ENCODE peak calls at places on chromosomes 16 and 17, in nine cellular contexts. L is GM23338; V is skeletal muscle cell; K is dermis microvascular lymphatic vessel endothelial cell; T is sciatic nerve; N is NCI-H1417 treated with DMSO at 0.1 percent for 48 hours; O is kidney epithelial cell; W is hypothalamus; Z is CD4-positive, CD25-positive, alpha-beta regulatory T cell. H is an unnamed sample.

GRCh38 chr17:62966426-62967110 is 533 bp downstream of the TANC2 start:
- DNase-seq in L (peak), V (no peak), K (peak), T (peak), N (no peak), O (no peak), W (peak), Z (peak), H (peak)

GRCh38 chr16:89924925-89925307 is 1.8 kb downstream of the TUBB3 start:
- DNase-seq in L (peak), V (no peak), K (no peak), T (no peak), N (no peak), O (no peak), W (no peak), Z (no peak), H (no peak)

GRCh38 chr16:88569614-88569984 is 604 bp upstream of the ZC3H18 start:
- DNase-seq in L (peak), V (no peak), K (no peak), T (no peak), N (no peak), O (no peak), W (peak), Z (peak), H (no peak)

GRCh38 chr17:13484020-13484419 is 117.7 kb downstream of the HS3ST3A1 start:
- DNase-seq in L (no peak), V (no peak), K (no peak), T (no peak), N (no peak), O (no peak), W (no peak), Z (no peak), H (no peak)

GRCh38 chr17:66459811-66460270 is 157.4 kb downstream of the PRKCA start:
- DNase-seq in L (no peak), V (peak), K (peak), T (no peak), N (no peak), O (peak), W (no peak), Z (no peak), H (no peak)

GRCh38 chr17:32575865-32576264 is 89.1 kb downstream of the CDK5R1 start:
- DNase-seq in L (no peak), V (no peak), K (no peak), T (no peak), N (no peak), O (no peak), W (no peak), Z (peak), H (no peak)

GRCh38 chr16:57132470-57132869 is 40.1 kb downstream of the CPNE2 start:
- DNase-seq in L (no peak), V (no peak), K (no peak), T (no peak), N (no peak), O (no peak), W (no peak), Z (no peak), H (no peak)

GRCh38 chr16:84753412-84754325 is 53.9 kb downstream of the USP10 start:
- DNase-seq in L (no peak), V (no peak), K (no peak), T (no peak), N (no peak), O (no peak), W (no peak), Z (no peak), H (no peak)

GRCh38 chr17:19317359-19318095 is 45.0 kb downstream of the B9D1 start:
- DNase-seq in L (peak), V (peak), K (no peak), T (peak), N (no peak), O (peak), W (peak), Z (no peak), H (peak)

GRCh38 chr16:5455110-5455509 is 357.5 kb upstream of the EEF2KMT start:
- DNase-seq in L (no peak), V (no peak), K (no peak), T (no peak), N (no peak), O (no peak), W (no peak), Z (no peak), H (no peak)